ENCODE peak calls at places on chromosomes 2 and 18, in ten cellular contexts. G, J, T, I, X, H, K, V, W and Z are unnamed samples.

GRCh38 chr18:2981212-2981728 is 31.7 kb downstream of the LPIN2 start:
- DNase-seq in G (peak; percentile 95), J (no peak), T (no peak), I (peak; percentile 88), X (no peak), H (peak; percentile 91), K (no peak), V (no peak), W (no peak), Z (no peak)

GRCh38 chr18:76757343-76757742 is 65.0 kb upstream of the ZNF236 start:
- DNase-seq in G (peak; percentile 31), J (no peak), T (no peak), I (no peak), X (no peak), H (no peak), K (no peak), V (no peak), W (no peak), Z (no peak)

GRCh38 chr2:14634885-14635871 is 2.7 kb downstream of the LRATD1 start:
- DNase-seq in G (peak; percentile 32), J (no peak), T (peak; percentile 82), I (no peak), X (no peak), H (peak; percentile 42), K (peak; percentile 26), V (no peak), W (no peak), Z (no peak)

GRCh38 chr2:41925009-41925408 is 122.8 kb upstream of the PKDCC start:
- DNase-seq in G (no peak), J (no peak), T (no peak), I (peak; percentile 41), X (no peak), H (no peak), K (no peak), V (no peak), W (no peak), Z (no peak)

GRCh38 chr2:184562532-184562931 is 35.8 kb upstream of the ZNF804A start:
- DNase-seq in G (no peak), J (peak; percentile 79), T (no peak), I (no peak), X (no peak), H (peak; percentile 9), K (no peak), V (no peak), W (no peak), Z (no peak)

GRCh38 chr2:95050385-95051300 is 25.1 kb downstream of the MAL start:
- DNase-seq in G (no peak), J (no peak), T (no peak), I (no peak), X (no peak), H (no peak), K (no peak), V (no peak), W (no peak), Z (no peak)

GRCh38 chr2:235951980-235952379 is 216.2 kb downstream of the GBX2 start:
- DNase-seq in G (peak; percentile 27), J (peak; percentile 89), T (no peak), I (no peak), X (no peak), H (no peak), K (no peak), V (no peak), W (peak; percentile 10), Z (no peak)

GRCh38 chr18:35143615-35144596 is 96.9 kb upstream of the ZNF397 start:
- DNase-seq in G (peak; percentile 61), J (peak; percentile 63), T (peak; percentile 58), I (peak; percentile 62), X (peak; percentile 10), H (peak; percentile 40), K (peak; percentile 79), V (peak; percentile 45), W (peak; percentile 7), Z (no peak)

GRCh38 chr18:23912356-23912755 is 102.2 kb upstream of the TTC39C start:
- DNase-seq in G (peak; percentile 77), J (no peak), T (no peak), I (no peak), X (no peak), H (peak; percentile 41), K (no peak), V (no peak), W (no peak), Z (no peak)

GRCh38 chr2:73210019-73210418 is 4.0 kb upstream of the SMYD5 start:
- DNase-seq in G (no peak), J (no peak), T (no peak), I (no peak), X (no peak), H (no peak), K (no peak), V (no peak), W (no peak), Z (no peak)

GRCh38 chr2:5544205-5544786 is 147.9 kb upstream of the SOX11 start:
- DNase-seq in G (no peak), J (no peak), T (no peak), I (no peak), X (no peak), H (no peak), K (no peak), V (no peak), W (no peak), Z (no peak)

GRCh38 chr2:142153601-142154000 is 22.8 kb upstream of the LRP1B start:
- DNase-seq in G (no peak), J (no peak), T (peak; percentile 19), I (no peak), X (no peak), H (no peak), K (no peak), V (no peak), W (no peak), Z (no peak)

GRCh38 chr18:8705941-8706544 is 687 bp downstream of the MTCL1 start:
- DNase-seq in G (peak; percentile 18), J (no peak), T (peak; percentile 30), I (peak; percentile 41), X (no peak), H (no peak), K (no peak), V (peak; percentile 6), W (peak; percentile 2), Z (peak; percentile 19)

GRCh38 chr2:122206101-122206500 is 450.6 kb downstream of the TSN start:
- DNase-seq in G (peak; percentile 47), J (no peak), T (no peak), I (no peak), X (no peak), H (no peak), K (no peak), V (no peak), W (no peak), Z (no peak)

GRCh38 chr18:23284629-23285028 is 149.3 kb downstream of the CABLES1 start:
- DNase-seq in G (no peak), J (no peak), T (no peak), I (no peak), X (no peak), H (no peak), K (no peak), V (no peak), W (no peak), Z (no peak)

GRCh38 chr2:14884651-14885050 is 252.1 kb downstream of the LRATD1 start:
- DNase-seq in G (no peak), J (no peak), T (no peak), I (no peak), X (no peak), H (no peak), K (no peak), V (no peak), W (no peak), Z (no peak)

GRCh38 chr2:186466743-186467142 is 19.3 kb upstream of the ZC3H15 start:
- DNase-seq in G (no peak), J (no peak), T (no peak), I (no peak), X (no peak), H (no peak), K (no peak), V (no peak), W (no peak), Z (no peak)

GRCh38 chr2:127526940-127527804 is 883 bp upstream of the IWS1 start:
- DNase-seq in G (no peak), J (no peak), T (no peak), I (peak; percentile 91), X (no peak), H (no peak), K (no peak), V (no peak), W (no peak), Z (no peak)

GRCh38 chr2:62221141-62221540 is 25.2 kb downstream of the B3GNT2 start:
- DNase-seq in G (peak; percentile 68), J (no peak), T (peak; percentile 38), I (no peak), X (no peak), H (no peak), K (no peak), V (no peak), W (no peak), Z (no peak)

GRCh38 chr2:174697267-174697666 is 67.0 kb downstream of the CHRNA1 start:
- DNase-seq in G (peak; percentile 72), J (peak; percentile 80), T (peak; percentile 64), I (peak; percentile 68), X (peak; percentile 36), H (peak; percentile 51), K (peak; percentile 37), V (peak; percentile 71), W (peak; percentile 31), Z (peak; percentile 34)

GRCh38 chr18:35577045-35577848 is 4.3 kb upstream of the GALNT1 start:
- DNase-seq in G (peak; percentile 1), J (no peak), T (no peak), I (no peak), X (no peak), H (no peak), K (no peak), V (peak; percentile 42), W (no peak), Z (no peak)

GRCh38 chr2:192023006-192023405 is 171.7 kb downstream of the TMEFF2 start:
- DNase-seq in G (no peak), J (no peak), T (no peak), I (no peak), X (no peak), H (no peak), K (no peak), V (no peak), W (no peak), Z (no peak)

GRCh38 chr18:36468161-36468560 is 170.6 kb downstream of the FHOD3 start:
- DNase-seq in G (no peak), J (no peak), T (no peak), I (no peak), X (no peak), H (no peak), K (no peak), V (no peak), W (no peak), Z (no peak)

GRCh38 chr2:160246356-160246755 is 46.3 kb upstream of the ITGB6 start:
- DNase-seq in G (peak; percentile 47), J (no peak), T (no peak), I (no peak), X (no peak), H (no peak), K (no peak), V (no peak), W (no peak), Z (no peak)

GRCh38 chr2:120313695-120314615 is 32.0 kb upstream of the INHBB start:
- DNase-seq in G (no peak), J (no peak), T (no peak), I (no peak), X (no peak), H (no peak), K (peak; percentile 9), V (no peak), W (no peak), Z (no peak)

GRCh38 chr2:15591373-15591691 is 336 bp upstream of the DDX1 start:
- DNase-seq in G (no peak), J (no peak), T (no peak), I (no peak), X (no peak), H (no peak), K (no peak), V (no peak), W (no peak), Z (no peak)

GRCh38 chr18:50737127-50737526 is 82.7 kb downstream of the MRO start:
- DNase-seq in G (no peak), J (no peak), T (no peak), I (no peak), X (no peak), H (no peak), K (no peak), V (no peak), W (no peak), Z (no peak)

GRCh38 chr2:31764169-31764568 is 183.4 kb upstream of the SRD5A2 start:
- DNase-seq in G (peak; percentile 59), J (no peak), T (no peak), I (no peak), X (no peak), H (peak; percentile 39), K (no peak), V (no peak), W (no peak), Z (no peak)